ENCODE peak calls at places on chromosomes 1 and 21, in nine cellular contexts. N is IMR-90, K is esophagus muscularis mucosa, A is A549, I is esophagus squamous epithelium, X is breast epithelium, C is stomach, J is uterus, O is heart left ventricle. R is an unnamed sample.

GRCh38 chr1:94550800-94551241 is 9.3 kb upstream of the F3 start:
- DNase-seq in N (no peak), K (no peak), A (no peak), I (no peak), X (no peak), C (peak; percentile 36), J (no peak), O (no peak), R (no peak)

GRCh38 chr1:2380816-2381591 is 10.3 kb downstream of the MORN1 start:
- DNase-seq in N (no peak), K (no peak), A (no peak), I (no peak), X (no peak), C (no peak), J (no peak), O (peak; percentile 30), R (no peak)

GRCh38 chr1:200980873-200981272 is 42.6 kb downstream of the KIF21B start:
- DNase-seq in N (no peak), K (no peak), A (no peak), I (no peak), X (no peak), C (no peak), J (no peak), O (no peak), R (no peak)

GRCh38 chr1:225950905-225951351 is 9.9 kb upstream of the LEFTY2 start:
- DNase-seq in N (no peak), K (no peak), A (no peak), I (no peak), X (no peak), C (no peak), J (no peak), O (no peak), R (peak; percentile 49)

GRCh38 chr1:49098866-49099265 is 322.2 kb upstream of the BEND5 start:
- DNase-seq in N (no peak), K (no peak), A (no peak), I (no peak), X (no peak), C (no peak), J (no peak), O (no peak), R (no peak)

GRCh38 chr1:66556161-66556611 is 22.2 kb downstream of the SGIP1 start:
- DNase-seq in N (no peak), K (no peak), A (no peak), I (no peak), X (no peak), C (no peak), J (no peak), O (no peak), R (no peak)

GRCh38 chr1:159930216-159930615 is 4.9 kb upstream of the TAGLN2 start:
- DNase-seq in N (no peak), K (no peak), A (no peak), I (no peak), X (no peak), C (no peak), J (no peak), O (no peak), R (no peak)

GRCh38 chr21:32463367-32463766 is 50.9 kb downstream of the EVA1C start:
- DNase-seq in N (peak; percentile 29), K (no peak), A (peak; percentile 68), I (no peak), X (no peak), C (no peak), J (peak; percentile 59), O (no peak), R (no peak)

GRCh38 chr21:28737671-28738279 is 254.9 kb downstream of the LTN1 start:
- DNase-seq in N (peak; percentile 59), K (no peak), A (no peak), I (no peak), X (no peak), C (no peak), J (no peak), O (no peak), R (no peak)

GRCh38 chr1:231684333-231685244 is 58.0 kb downstream of the DISC1 start:
- DNase-seq in N (peak; percentile 22), K (no peak), A (no peak), I (no peak), X (peak; percentile 62), C (peak; percentile 61), J (no peak), O (no peak), R (no peak)

GRCh38 chr1:66351913-66352312 is 182.0 kb upstream of the SGIP1 start:
- DNase-seq in N (no peak), K (no peak), A (no peak), I (no peak), X (no peak), C (no peak), J (no peak), O (no peak), R (no peak)

GRCh38 chr1:222739929-222740328 is 2.9 kb downstream of the FAM177B start:
- DNase-seq in N (no peak), K (no peak), A (no peak), I (no peak), X (no peak), C (no peak), J (no peak), O (no peak), R (no peak)

GRCh38 chr1:91529856-91530255 is 29.2 kb downstream of the CDC7 start:
- DNase-seq in N (peak; percentile 73), K (no peak), A (no peak), I (no peak), X (no peak), C (no peak), J (no peak), O (no peak), R (peak; percentile 5)

GRCh38 chr1:84206416-84206815 is 62.3 kb downstream of the PRKACB start:
- DNase-seq in N (no peak), K (no peak), A (no peak), I (no peak), X (no peak), C (no peak), J (no peak), O (no peak), R (no peak)

GRCh38 chr1:201789245-201789644 is 39.7 kb upstream of the IPO9 start:
- DNase-seq in N (no peak), K (no peak), A (no peak), I (no peak), X (no peak), C (no peak), J (no peak), O (no peak), R (no peak)

GRCh38 chr1:44327679-44328491 is 27.2 kb downstream of the ERI3 start:
- DNase-seq in N (peak; percentile 100), K (peak; percentile 95), A (peak; percentile 93), I (peak; percentile 8), X (peak; percentile 91), C (peak; percentile 79), J (peak; percentile 87), O (peak; percentile 91), R (peak; percentile 46)

GRCh38 chr1:172704446-172705176 is 45.7 kb downstream of the FASLG start:
- DNase-seq in N (no peak), K (no peak), A (no peak), I (no peak), X (no peak), C (no peak), J (no peak), O (no peak), R (no peak)

GRCh38 chr1:28971980-28972771 is 57.8 kb downstream of the EPB41 start:
- DNase-seq in N (peak; percentile 96), K (no peak), A (no peak), I (no peak), X (no peak), C (no peak), J (peak; percentile 66), O (no peak), R (no peak)

GRCh38 chr21:42695324-42696025 is 42.1 kb downstream of the PDE9A start:
- DNase-seq in N (peak; percentile 55), K (no peak), A (no peak), I (no peak), X (no peak), C (no peak), J (peak; percentile 53), O (peak; percentile 10), R (no peak)

GRCh38 chr21:17613242-17613676 is 558 bp upstream of the BTG3 start:
- DNase-seq in N (no peak), K (no peak), A (no peak), I (no peak), X (no peak), C (peak; percentile 49), J (peak; percentile 56), O (peak; percentile 29), R (peak; percentile 61)

GRCh38 chr1:226990133-226990716 is 50.1 kb downstream of the COQ8A start:
- DNase-seq in N (no peak), K (peak; percentile 72), A (no peak), I (no peak), X (no peak), C (no peak), J (no peak), O (peak; percentile 38), R (peak; percentile 70)

GRCh38 chr1:228860911-228861829 is 125.9 kb downstream of the RHOU start:
- DNase-seq in N (peak; percentile 87), K (no peak), A (peak; percentile 94), I (no peak), X (no peak), C (peak; percentile 58), J (peak; percentile 20), O (no peak), R (no peak)
- TF ChIP-seq POLR2A in N (no peak), K (no peak), A (no peak), I (no peak), X (no peak), C (no peak), J (no peak), O (no peak), R (no peak)

GRCh38 chr1:101004061-101004460 is 21.5 kb downstream of the DPH5 start:
- DNase-seq in N (peak; percentile 34), K (no peak), A (no peak), I (no peak), X (no peak), C (no peak), J (no peak), O (no peak), R (no peak)
- TF ChIP-seq POLR2A in N (no peak), K (no peak), A (no peak), I (no peak), X (no peak), C (no peak), J (no peak), O (no peak), R (no peak)

GRCh38 chr1:197170538-197170937 is 24.1 kb upstream of the ASPM start:
- DNase-seq in N (no peak), K (no peak), A (no peak), I (no peak), X (no peak), C (no peak), J (no peak), O (no peak), R (no peak)
- TF ChIP-seq POLR2A in N (no peak), K (no peak), A (no peak), I (no peak), X (no peak), C (no peak), J (no peak), O (no peak), R (no peak)

DNA sequence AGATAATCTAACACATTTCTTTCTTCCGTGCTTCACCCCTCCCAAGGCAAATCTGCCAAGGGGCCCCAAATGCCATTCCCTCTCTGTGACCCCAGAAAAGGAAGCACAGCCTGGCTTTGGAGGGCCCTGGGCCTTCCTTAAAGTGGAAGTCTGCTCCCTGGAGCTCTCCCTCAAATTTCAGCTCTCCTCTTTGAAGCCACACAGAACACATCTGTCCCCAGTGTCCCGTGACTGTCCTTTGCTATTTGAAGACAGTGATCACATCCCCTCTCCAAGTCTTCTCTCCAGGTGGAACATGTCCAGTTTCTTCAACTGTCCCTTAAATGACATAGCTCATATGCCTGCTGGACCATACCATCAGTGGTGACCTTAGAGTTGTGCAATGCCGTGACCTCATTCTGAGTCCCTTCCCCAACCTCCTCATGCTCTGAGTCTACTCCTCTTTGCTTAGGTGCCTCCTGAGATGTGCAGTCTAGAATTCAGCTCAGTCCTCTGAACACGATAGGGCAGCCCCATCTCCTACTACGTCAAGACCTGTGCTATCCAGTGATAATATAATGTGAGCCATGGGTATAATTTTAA is 18.4 kb upstream of the FOXO6 start:
- DNase-seq in N (no peak), K (no peak), A (no peak), I (no peak), X (peak; percentile 17), C (no peak), J (peak; percentile 8), O (peak; percentile 9), R (no peak)
- TF ChIP-seq POLR2A in N (no peak), K (no peak), A (no peak), I (no peak), X (no peak), C (no peak), J (no peak), O (no peak), R (no peak)